ENCODE peak calls at places on chromosomes 16 and 17, in eight cellular contexts. R is tibial artery; B is AG10803; I is substantia nigra; P is naive thymus-derived CD8-positive, alpha-beta T cell; M is stimulated activated CD4-positive, alpha-beta T cell treated with anti-CD3 and anti-CD28 coated beads, Interleukin-1b, Interleukin-23, amount 100 ng/mL, for 24 hours; X is neural progenitor cell; O is activated T-cell treated with anti-CD3 and anti-CD28 coated beads, Interleukin-2, amount 50 U/mL, for 48 hours. W is an unnamed sample.
A peak's percentile ranks its signal among the peaks of the same experiment; 100 is the strongest.

GRCh38 chr16:24853830-24854229 is 8.1 kb downstream of the SLC5A11 start:
- DNase-seq in B (peak; percentile 25), R (no peak), O (no peak), P (no peak), I (peak; percentile 86), X (no peak), M (no peak), W (no peak)

GRCh38 chr17:7132511-7133094 is 18.0 kb upstream of the ASGR2 start:
- DNase-seq in O (peak; percentile 59), B (no peak), I (no peak), R (no peak), X (peak; percentile 83), P (peak; percentile 35), M (peak; percentile 15), W (no peak)

GRCh38 chr17:40547079-40547784 is 18.0 kb downstream of the CCR7 start:
- DNase-seq in B (no peak), P (peak; percentile 73), O (peak; percentile 77), I (no peak), R (peak; percentile 15), M (no peak), X (no peak), W (no peak)

GRCh38 chr17:77479372-77479781 is 338.6 kb downstream of the SEC14L1 start:
- DNase-seq in P (no peak), X (no peak), B (no peak), R (no peak), I (no peak), O (no peak), M (no peak), W (no peak)

GRCh38 chr16:77558786-77559185 is 124.0 kb upstream of the ADAMTS18 start:
- DNase-seq in M (no peak), P (no peak), B (no peak), I (no peak), R (no peak), X (no peak), O (no peak), W (no peak)

GRCh38 chr17:7797976-7798375 is 36.0 kb upstream of the KDM6B start:
- DNase-seq in R (no peak), B (no peak), I (no peak), M (no peak), O (no peak), P (no peak), X (no peak), W (no peak)

GRCh38 chr16:85402910-85403692 is 210.0 kb upstream of the GSE1 start:
- DNase-seq in M (no peak), I (no peak), X (no peak), O (peak; percentile 22), P (no peak), R (no peak), B (peak; percentile 42), W (no peak)

GRCh38 chr17:69573396-69573795 is 158.9 kb downstream of the MAP2K6 start:
- DNase-seq in M (no peak), O (no peak), R (no peak), I (no peak), P (no peak), X (no peak), B (no peak), W (no peak)

GRCh38 chr17:48522990-48523389 is 7.8 kb downstream of the HOXB1 start:
- DNase-seq in I (no peak), P (no peak), B (no peak), X (no peak), O (no peak), M (no peak), R (no peak), W (no peak)

GRCh38 chr16:56610017-56610608 is 1.7 kb downstream of the MT2A start:
- DNase-seq in O (peak; percentile 85), X (no peak), R (peak; percentile 75), I (peak; percentile 62), M (peak; percentile 77), P (peak; percentile 40), B (peak; percentile 89), W (peak; percentile 60)

GRCh38 chr16:83698964-83699363 is 108.8 kb upstream of the HSBP1 start:
- DNase-seq in X (no peak), O (no peak), M (no peak), I (no peak), P (no peak), R (no peak), B (peak; percentile 70), W (no peak)

GRCh38 chr17:78137392-78138203 is 7.0 kb downstream of the TMC8 start:
- DNase-seq in P (no peak), R (no peak), I (no peak), X (no peak), M (no peak), B (no peak), O (peak; percentile 72), W (peak; percentile 39)

GRCh38 chr17:80959330-80960036 is 32.2 kb upstream of the CHMP6 start:
- DNase-seq in O (no peak), B (peak; percentile 88), I (peak; percentile 76), X (no peak), M (no peak), R (peak; percentile 88), P (no peak), W (no peak)

GRCh38 chr17:55768946-55769624 is 18.2 kb downstream of the PCTP start:
- DNase-seq in P (no peak), O (no peak), X (no peak), R (no peak), B (peak; percentile 65), M (no peak), I (no peak), W (no peak)

GRCh38 chr16:83840060-83840617 is 32.4 kb downstream of the HSBP1 start:
- DNase-seq in P (no peak), I (no peak), R (no peak), B (no peak), M (no peak), X (no peak), O (no peak), W (no peak)

GRCh38 chr16:80899804-80900592 is 95.6 kb upstream of the CDYL2 start:
- DNase-seq in R (peak; percentile 89), I (peak; percentile 49), P (no peak), B (peak; percentile 34), X (no peak), M (no peak), O (no peak), W (peak; percentile 14)

GRCh38 chr17:57649731-57650484 is 95.2 kb downstream of the CCDC182 start:
- DNase-seq in R (no peak), O (no peak), P (no peak), X (peak; percentile 25), B (peak; percentile 10), I (no peak), M (no peak), W (no peak)

GRCh38 chr17:82324566-82325285 is 7.3 kb upstream of the CD7 start:
- DNase-seq in B (no peak), R (no peak), I (no peak), O (peak; percentile 44), X (no peak), P (no peak), M (no peak), W (no peak)

GRCh38 chr16:10552998-10553491 is 27.4 kb downstream of the EMP2 start:
- DNase-seq in R (peak; percentile 67), X (peak; percentile 35), M (peak; percentile 41), B (no peak), O (peak; percentile 72), I (no peak), P (peak; percentile 49), W (no peak)

GRCh38 chr16:50924759-50925545 is 183.1 kb downstream of the CYLD start:
- DNase-seq in X (no peak), I (no peak), B (no peak), R (no peak), P (no peak), M (no peak), O (no peak), W (no peak)

GRCh38 chr16:85810097-85810741 is 10.7 kb downstream of the COX4I1 start:
- DNase-seq in P (no peak), M (no peak), I (no peak), R (no peak), O (no peak), B (no peak), X (no peak), W (no peak)

GRCh38 chr17:55086635-55087058 is 118.1 kb downstream of the STXBP4 start:
- DNase-seq in R (no peak), M (no peak), X (no peak), B (peak; percentile 82), P (no peak), O (no peak), I (no peak), W (no peak)

GRCh38 chr16:17345043-17345442 is 125.7 kb downstream of the XYLT1 start:
- DNase-seq in B (peak; percentile 91), X (no peak), O (no peak), I (no peak), R (peak; percentile 81), M (no peak), P (no peak), W (no peak)

GRCh38 chr16:11479916-11480315 is 106.8 kb downstream of the LITAF start:
- DNase-seq in O (no peak), P (no peak), M (no peak), B (no peak), X (no peak), R (no peak), I (no peak), W (no peak)

GRCh38 chr17:65013613-65014391 is 42.7 kb downstream of the GNA13 start:
- DNase-seq in I (no peak), X (no peak), O (no peak), B (peak; percentile 89), R (no peak), P (no peak), M (no peak), W (no peak)

GRCh38 chr17:52410781-52411180 is 252.3 kb upstream of the CA10 start:
- DNase-seq in M (no peak), X (no peak), P (no peak), R (no peak), I (no peak), B (no peak), O (no peak), W (no peak)